ENCODE peak calls at places on chromosomes 1 and 21, in eight cellular contexts. One of them, this sample, is unnamed.

GRCh38 chr21:34129039-34129891 is 55.9 kb downstream of the MRPS6 start:
- DNase-seq in GM06990: no peak
- DNase-seq in keratinocyte: no peak
- DNase-seq in Peyer's patch: no peak
- DNase-seq in neural crest cell: peak; percentile 19
- DNase-seq in B cell: no peak
- DNase-seq in left ventricle myocardium inferior: peak; percentile 58
- DNase-seq in choroid plexus epithelial cell: peak; percentile 95
- DNase-seq in this sample: no peak

GRCh38 chr1:52348704-52349301 is 17.2 kb downstream of the CC2D1B start:
- DNase-seq in GM06990: no peak
- DNase-seq in keratinocyte: no peak
- DNase-seq in Peyer's patch: no peak
- DNase-seq in neural crest cell: no peak
- DNase-seq in B cell: no peak
- DNase-seq in left ventricle myocardium inferior: no peak
- DNase-seq in choroid plexus epithelial cell: peak; percentile 65
- DNase-seq in this sample: no peak

GRCh38 chr1:161885013-161885412 is 118.9 kb downstream of the ATF6 start:
- DNase-seq in GM06990: no peak
- DNase-seq in keratinocyte: no peak
- DNase-seq in Peyer's patch: no peak
- DNase-seq in neural crest cell: no peak
- DNase-seq in B cell: no peak
- DNase-seq in left ventricle myocardium inferior: no peak
- DNase-seq in choroid plexus epithelial cell: peak; percentile 98
- DNase-seq in this sample: no peak

GRCh38 chr21:29152936-29153335 is 22.5 kb downstream of the MAP3K7CL start:
- DNase-seq in GM06990: no peak
- DNase-seq in keratinocyte: no peak
- DNase-seq in Peyer's patch: no peak
- DNase-seq in neural crest cell: no peak
- DNase-seq in B cell: no peak
- DNase-seq in left ventricle myocardium inferior: no peak
- DNase-seq in choroid plexus epithelial cell: peak; percentile 72
- DNase-seq in this sample: no peak

GRCh38 chr1:44677201-44677520 is 2.6 kb downstream of the ARMH1 start:
- DNase-seq in GM06990: no peak
- DNase-seq in keratinocyte: no peak
- DNase-seq in Peyer's patch: no peak
- DNase-seq in neural crest cell: no peak
- DNase-seq in B cell: no peak
- DNase-seq in left ventricle myocardium inferior: no peak
- DNase-seq in choroid plexus epithelial cell: peak; percentile 69
- DNase-seq in this sample: no peak

GRCh38 chr1:193241132-193241827 is 54.9 kb upstream of the B3GALT2 start:
- DNase-seq in GM06990: peak; percentile 19
- DNase-seq in keratinocyte: no peak
- DNase-seq in Peyer's patch: no peak
- DNase-seq in neural crest cell: no peak
- DNase-seq in B cell: no peak
- DNase-seq in left ventricle myocardium inferior: no peak
- DNase-seq in choroid plexus epithelial cell: no peak
- DNase-seq in this sample: no peak

GRCh38 chr21:34881894-34882371 is 167.2 kb downstream of the RUNX1 start:
- DNase-seq in GM06990: no peak
- DNase-seq in keratinocyte: peak; percentile 45
- DNase-seq in Peyer's patch: no peak
- DNase-seq in neural crest cell: no peak
- DNase-seq in B cell: no peak
- DNase-seq in left ventricle myocardium inferior: no peak
- DNase-seq in choroid plexus epithelial cell: peak; percentile 84
- DNase-seq in this sample: no peak

GRCh38 chr1:228978486-228979324 is 243.4 kb downstream of the RHOU start:
- DNase-seq in GM06990: no peak
- DNase-seq in keratinocyte: no peak
- DNase-seq in Peyer's patch: no peak
- DNase-seq in neural crest cell: no peak
- DNase-seq in B cell: no peak
- DNase-seq in left ventricle myocardium inferior: peak; percentile 38
- DNase-seq in choroid plexus epithelial cell: peak; percentile 54
- DNase-seq in this sample: no peak

GRCh38 chr1:94143809-94144176 is 22.8 kb upstream of the ABCA4 start:
- DNase-seq in GM06990: no peak
- DNase-seq in keratinocyte: no peak
- DNase-seq in Peyer's patch: no peak
- DNase-seq in neural crest cell: no peak
- DNase-seq in B cell: no peak
- DNase-seq in left ventricle myocardium inferior: no peak
- DNase-seq in choroid plexus epithelial cell: no peak
- DNase-seq in this sample: no peak

GRCh38 chr21:29187939-29188338 is 57.5 kb downstream of the MAP3K7CL start:
- DNase-seq in GM06990: no peak
- DNase-seq in keratinocyte: no peak
- DNase-seq in Peyer's patch: no peak
- DNase-seq in neural crest cell: no peak
- DNase-seq in B cell: no peak
- DNase-seq in left ventricle myocardium inferior: no peak
- DNase-seq in choroid plexus epithelial cell: peak; percentile 92
- DNase-seq in this sample: no peak

GRCh38 chr21:45959182-45959581 is 22.4 kb upstream of the COL6A1 start:
- DNase-seq in GM06990: no peak
- DNase-seq in keratinocyte: no peak
- DNase-seq in Peyer's patch: no peak
- DNase-seq in neural crest cell: no peak
- DNase-seq in B cell: no peak
- DNase-seq in left ventricle myocardium inferior: no peak
- DNase-seq in choroid plexus epithelial cell: no peak
- DNase-seq in this sample: no peak

GRCh38 chr1:18962855-18963737 is 6.6 kb upstream of the IFFO2 start:
- DNase-seq in GM06990: no peak
- DNase-seq in keratinocyte: no peak
- DNase-seq in Peyer's patch: peak; percentile 20
- DNase-seq in neural crest cell: no peak
- DNase-seq in B cell: no peak
- DNase-seq in left ventricle myocardium inferior: no peak
- DNase-seq in choroid plexus epithelial cell: no peak
- DNase-seq in this sample: no peak

GRCh38 chr1:180218806-180219765 is 11.0 kb upstream of the LHX4 start:
- DNase-seq in GM06990: no peak
- DNase-seq in keratinocyte: no peak
- DNase-seq in Peyer's patch: peak; percentile 27
- DNase-seq in neural crest cell: no peak
- DNase-seq in B cell: no peak
- DNase-seq in left ventricle myocardium inferior: no peak
- DNase-seq in choroid plexus epithelial cell: no peak
- DNase-seq in this sample: no peak

GRCh38 chr1:193110864-193111263 is 5.7 kb upstream of the GLRX2 start:
- DNase-seq in GM06990: no peak
- DNase-seq in keratinocyte: no peak
- DNase-seq in Peyer's patch: no peak
- DNase-seq in neural crest cell: no peak
- DNase-seq in B cell: no peak
- DNase-seq in left ventricle myocardium inferior: no peak
- DNase-seq in choroid plexus epithelial cell: no peak
- DNase-seq in this sample: no peak

GRCh38 chr1:42476605-42477004 is 13.5 kb downstream of the CCDC30 start:
- DNase-seq in GM06990: no peak
- DNase-seq in keratinocyte: no peak
- DNase-seq in Peyer's patch: no peak
- DNase-seq in neural crest cell: no peak
- DNase-seq in B cell: no peak
- DNase-seq in left ventricle myocardium inferior: no peak
- DNase-seq in choroid plexus epithelial cell: no peak
- DNase-seq in this sample: no peak

GRCh38 chr1:181676269-181676668 is 193.0 kb downstream of the CACNA1E start:
- DNase-seq in GM06990: no peak
- DNase-seq in keratinocyte: peak; percentile 7
- DNase-seq in Peyer's patch: no peak
- DNase-seq in neural crest cell: peak; percentile 33
- DNase-seq in B cell: peak; percentile 39
- DNase-seq in left ventricle myocardium inferior: no peak
- DNase-seq in choroid plexus epithelial cell: peak; percentile 2
- DNase-seq in this sample: peak; percentile 66

GRCh38 chr1:212155219-212155618 is 119.7 kb downstream of the DTL start:
- DNase-seq in GM06990: no peak
- DNase-seq in keratinocyte: no peak
- DNase-seq in Peyer's patch: no peak
- DNase-seq in neural crest cell: no peak
- DNase-seq in B cell: no peak
- DNase-seq in left ventricle myocardium inferior: no peak
- DNase-seq in choroid plexus epithelial cell: no peak
- DNase-seq in this sample: no peak

DNA sequence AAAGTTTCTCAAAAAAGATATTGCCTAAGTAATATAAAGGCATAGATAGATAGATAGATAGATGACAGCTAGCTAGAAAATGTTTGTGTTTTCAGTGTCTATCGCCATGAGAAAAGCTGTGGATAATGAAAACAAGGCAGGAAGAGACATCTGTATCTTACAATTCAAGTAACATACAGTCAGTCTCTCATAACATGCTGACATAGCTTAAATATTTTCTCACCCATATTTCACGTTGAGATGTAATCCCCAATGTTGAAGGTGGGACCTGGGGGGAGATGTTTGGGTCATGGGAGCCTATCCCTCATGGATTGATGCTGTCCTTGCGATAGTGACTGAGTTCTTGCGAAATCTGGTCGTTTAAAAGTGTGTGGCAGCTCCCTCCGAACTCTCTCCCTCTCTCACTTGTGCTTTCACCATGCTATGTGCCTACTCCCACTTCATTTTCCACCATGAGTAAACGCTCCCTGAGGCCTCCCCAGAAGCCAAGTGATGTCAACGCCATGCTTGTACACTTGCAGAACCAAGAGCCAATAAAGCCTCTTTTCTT is 856.8 kb upstream of the ADAMTS5 start:
- DNase-seq in GM06990: no peak
- DNase-seq in keratinocyte: no peak
- DNase-seq in Peyer's patch: no peak
- DNase-seq in neural crest cell: no peak
- DNase-seq in B cell: no peak
- DNase-seq in left ventricle myocardium inferior: no peak
- DNase-seq in choroid plexus epithelial cell: no peak
- DNase-seq in this sample: no peak
- TF ChIP-seq CTCF in GM06990: no peak
- TF ChIP-seq CTCF in keratinocyte: no peak
- TF ChIP-seq CTCF in Peyer's patch: no peak
- TF ChIP-seq CTCF in neural crest cell: no peak
- TF ChIP-seq CTCF in B cell: no peak
- TF ChIP-seq CTCF in left ventricle myocardium inferior: no peak
- TF ChIP-seq CTCF in choroid plexus epithelial cell: no peak
- TF ChIP-seq CTCF in this sample: no peak

DNA sequence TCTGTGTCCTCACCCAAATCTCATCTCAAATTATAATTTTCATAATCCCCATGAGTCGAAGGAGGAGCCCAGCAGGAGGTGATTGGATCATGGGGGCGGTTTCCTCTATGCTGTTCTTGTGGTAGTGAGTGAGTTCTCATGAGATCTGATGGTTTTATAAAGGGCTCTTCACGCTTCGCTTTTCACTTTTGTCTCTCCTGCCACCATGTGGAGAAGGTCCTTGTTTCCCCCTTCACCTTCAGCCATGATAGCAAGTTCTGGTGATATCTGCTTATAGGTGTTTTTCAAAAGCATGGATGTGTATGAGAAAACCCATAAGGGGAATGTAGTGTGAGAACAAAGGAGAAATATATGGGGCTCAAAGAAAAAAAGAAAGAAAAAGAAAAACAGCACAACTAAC is 405.9 kb upstream of the RGS18 start:
- DNase-seq in GM06990: no peak
- DNase-seq in keratinocyte: no peak
- DNase-seq in Peyer's patch: no peak
- DNase-seq in neural crest cell: no peak
- DNase-seq in B cell: no peak
- DNase-seq in left ventricle myocardium inferior: no peak
- DNase-seq in choroid plexus epithelial cell: no peak
- DNase-seq in this sample: no peak
- TF ChIP-seq CTCF in GM06990: no peak
- TF ChIP-seq CTCF in keratinocyte: no peak
- TF ChIP-seq CTCF in Peyer's patch: no peak
- TF ChIP-seq CTCF in neural crest cell: no peak
- TF ChIP-seq CTCF in B cell: no peak
- TF ChIP-seq CTCF in left ventricle myocardium inferior: no peak
- TF ChIP-seq CTCF in choroid plexus epithelial cell: no peak
- TF ChIP-seq CTCF in this sample: no peak

GRCh38 chr1:40361637-40362036 is 11.9 kb upstream of the SMAP2 start:
- DNase-seq in GM06990: no peak
- DNase-seq in keratinocyte: no peak
- DNase-seq in Peyer's patch: no peak
- DNase-seq in neural crest cell: no peak
- DNase-seq in B cell: no peak
- DNase-seq in left ventricle myocardium inferior: no peak
- DNase-seq in choroid plexus epithelial cell: no peak
- DNase-seq in this sample: no peak

GRCh38 chr1:40360631-40361030 is 12.9 kb upstream of the SMAP2 start:
- DNase-seq in GM06990: no peak
- DNase-seq in keratinocyte: no peak
- DNase-seq in Peyer's patch: no peak
- DNase-seq in neural crest cell: no peak
- DNase-seq in B cell: no peak
- DNase-seq in left ventricle myocardium inferior: no peak
- DNase-seq in choroid plexus epithelial cell: no peak
- DNase-seq in this sample: no peak

GRCh38 chr1:40362699-40363098 is 10.8 kb upstream of the SMAP2 start:
- DNase-seq in GM06990: no peak
- DNase-seq in keratinocyte: no peak
- DNase-seq in Peyer's patch: no peak
- DNase-seq in neural crest cell: no peak
- DNase-seq in B cell: no peak
- DNase-seq in left ventricle myocardium inferior: no peak
- DNase-seq in choroid plexus epithelial cell: peak; percentile 48
- DNase-seq in this sample: no peak

GRCh38 chr1:40362199-40362598 is 11.3 kb upstream of the SMAP2 start:
- DNase-seq in GM06990: no peak
- DNase-seq in keratinocyte: no peak
- DNase-seq in Peyer's patch: no peak
- DNase-seq in neural crest cell: no peak
- DNase-seq in B cell: no peak
- DNase-seq in left ventricle myocardium inferior: no peak
- DNase-seq in choroid plexus epithelial cell: no peak
- DNase-seq in this sample: no peak

DNA sequence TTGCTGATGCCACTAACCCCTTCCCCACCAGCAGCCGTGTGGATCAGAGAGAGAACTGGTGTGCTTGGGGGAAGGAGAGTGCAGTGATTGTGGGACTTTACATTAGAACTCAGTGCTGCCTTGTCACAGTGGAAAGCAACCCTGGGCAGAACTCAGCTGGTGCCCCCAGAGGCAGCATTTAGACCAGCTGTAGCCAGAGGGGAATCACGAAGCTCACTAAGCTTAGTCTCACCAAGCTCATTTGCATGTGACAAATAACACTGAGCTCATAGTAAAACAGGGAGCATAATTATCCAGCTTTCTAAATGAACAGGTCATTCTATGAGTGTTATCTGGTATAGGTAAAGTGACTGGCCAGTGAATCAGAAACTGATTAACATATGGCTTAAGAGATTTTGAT is 9.8 kb upstream of the SMAP2 start:
- DNase-seq in GM06990: peak; percentile 55
- DNase-seq in keratinocyte: no peak
- DNase-seq in Peyer's patch: no peak
- DNase-seq in neural crest cell: no peak
- DNase-seq in B cell: peak; percentile 32
- DNase-seq in left ventricle myocardium inferior: no peak
- DNase-seq in choroid plexus epithelial cell: no peak
- DNase-seq in this sample: peak; percentile 50
- TF ChIP-seq CTCF in GM06990: peak; percentile 47
- TF ChIP-seq CTCF in keratinocyte: no peak
- TF ChIP-seq CTCF in Peyer's patch: no peak
- TF ChIP-seq CTCF in neural crest cell: no peak
- TF ChIP-seq CTCF in B cell: peak; percentile 54
- TF ChIP-seq CTCF in left ventricle myocardium inferior: no peak
- TF ChIP-seq CTCF in choroid plexus epithelial cell: no peak
- TF ChIP-seq CTCF in this sample: no peak

GRCh38 chr1:86621286-86621685 is 74.4 kb downstream of the CLCA4 start:
- DNase-seq in GM06990: no peak
- DNase-seq in keratinocyte: no peak
- DNase-seq in Peyer's patch: no peak
- DNase-seq in neural crest cell: no peak
- DNase-seq in B cell: no peak
- DNase-seq in left ventricle myocardium inferior: no peak
- DNase-seq in choroid plexus epithelial cell: peak; percentile 1
- DNase-seq in this sample: no peak
- TF ChIP-seq CTCF in GM06990: no peak
- TF ChIP-seq CTCF in keratinocyte: no peak
- TF ChIP-seq CTCF in Peyer's patch: no peak
- TF ChIP-seq CTCF in neural crest cell: no peak
- TF ChIP-seq CTCF in B cell: no peak
- TF ChIP-seq CTCF in left ventricle myocardium inferior: no peak
- TF ChIP-seq CTCF in choroid plexus epithelial cell: no peak
- TF ChIP-seq CTCF in this sample: no peak